ENCODE peak calls at places on chromosomes 7 and 10, in eight cellular contexts. L is GM13976, B is GM06990, U is cardiac muscle cell, R is MCF 10A, N is PC-3, I is fibroblast of lung, Z is astrocyte of the spinal cord. G is an unnamed sample.

GRCh38 chr10:132906836-132907235 is 35.5 kb downstream of the CFAP46 start:
- DNase-seq in L (no peak), I (no peak), R (no peak), Z (no peak), N (no peak), U (no peak), B (no peak), G (no peak)

GRCh38 chr10:133312016-133312768 is 3.5 kb downstream of the ZNF511 start:
- DNase-seq in U (no peak), B (no peak), Z (no peak), I (no peak), R (no peak), N (no peak), L (no peak), G (no peak)

GRCh38 chr7:64999165-65000004 is 7.1 kb downstream of the ERV3-1 start:
- DNase-seq in I (peak), N (peak), U (peak), R (peak), L (no peak), B (peak), Z (peak), G (no peak)

GRCh38 chr10:8180348-8180747 is 125.9 kb downstream of the GATA3 start:
- DNase-seq in L (no peak), U (no peak), B (no peak), I (no peak), Z (no peak), N (no peak), R (no peak), G (no peak)

GRCh38 chr7:41994746-41995110 is 242.3 kb downstream of the GLI3 start:
- DNase-seq in U (no peak), I (no peak), B (no peak), Z (no peak), L (no peak), R (no peak), N (no peak), G (no peak)

GRCh38 chr7:169854-170172 is 22.6 kb upstream of the FAM20C start:
- DNase-seq in U (no peak), Z (no peak), B (no peak), N (no peak), R (no peak), L (no peak), I (no peak), G (no peak)

GRCh38 chr7:151876112-151876898 is 610 bp downstream of the PRKAG2 start:
- DNase-seq in U (peak), B (peak), I (peak), L (peak), R (peak), N (peak), Z (peak), G (peak)

GRCh38 chr7:91351374-91351773 is 87.1 kb downstream of the FZD1 start:
- DNase-seq in R (peak), N (peak), U (no peak), L (no peak), B (no peak), I (peak), Z (peak), G (no peak)

GRCh38 chr10:70575874-70576802 is 26.4 kb downstream of the PRF1 start:
- DNase-seq in N (peak), I (peak), B (peak), U (peak), L (no peak), Z (peak), R (peak), G (peak)

GRCh38 chr7:773622-773915 is 46.5 kb upstream of the PRKAR1B start:
- DNase-seq in B (no peak), U (no peak), R (no peak), N (no peak), I (no peak), Z (no peak), L (no peak), G (no peak)

GRCh38 chr10:79223346-79224048 is 123.8 kb upstream of the PPIF start:
- DNase-seq in R (no peak), N (no peak), U (peak), B (no peak), Z (peak), L (no peak), I (peak), G (no peak)

GRCh38 chr10:110779489-110779888 is 92.2 kb upstream of the PDCD4 start:
- DNase-seq in U (no peak), Z (no peak), L (peak), I (no peak), N (no peak), R (no peak), B (no peak), G (peak)

GRCh38 chr10:131015271-131015670 is 296.2 kb downstream of the TCERG1L start:
- DNase-seq in U (no peak), B (no peak), R (no peak), N (no peak), I (no peak), L (no peak), Z (no peak), G (no peak)

GRCh38 chr10:116768786-116769185 is 26.4 kb upstream of the HSPA12A start:
- DNase-seq in I (no peak), U (no peak), B (no peak), L (no peak), R (no peak), N (peak), Z (no peak), G (no peak)

GRCh38 chr7:51021906-51022570 is 239.3 kb upstream of the GRB10 start:
- DNase-seq in U (peak), N (no peak), L (no peak), R (no peak), Z (no peak), B (no peak), I (no peak), G (no peak)

GRCh38 chr10:75294031-75294437 is 58.3 kb upstream of the COMTD1 start:
- DNase-seq in I (peak), B (no peak), N (peak), R (no peak), L (no peak), Z (peak), U (no peak), G (no peak)

GRCh38 chr7:157432957-157433576 is 96.3 kb downstream of the DNAJB6 start:
- DNase-seq in B (no peak), Z (peak), R (peak), U (peak), I (peak), N (peak), L (peak), G (peak)
- TF ChIP-seq CTCF in B (peak), Z (peak), R (peak), U (peak), I (peak), N (peak), L (peak), G (peak)

GRCh38 chr7:2099036-2099957 is 133.4 kb downstream of the MAD1L1 start:
- DNase-seq in I (no peak), Z (peak), R (no peak), B (peak), U (peak), N (no peak), L (no peak), G (peak)
- TF ChIP-seq CTCF in I (no peak), Z (peak), R (no peak), B (peak), U (no peak), N (no peak), L (no peak), G (no peak)

GRCh38 chr7:131835141-131835540 is 278.7 kb upstream of the PODXL start:
- DNase-seq in I (no peak), R (no peak), U (no peak), B (no peak), N (no peak), Z (no peak), L (no peak), G (no peak)

GRCh38 chr7:131840291-131840690 is 283.9 kb upstream of the PODXL start:
- DNase-seq in Z (no peak), U (no peak), B (no peak), R (no peak), N (no peak), L (no peak), I (no peak), G (no peak)

GRCh38 chr7:131836733-131837132 is 280.3 kb upstream of the PODXL start:
- DNase-seq in I (no peak), N (no peak), L (no peak), Z (no peak), B (no peak), U (no peak), R (no peak), G (no peak)
- TF ChIP-seq CTCF in I (no peak), N (no peak), L (no peak), Z (no peak), B (peak), U (no peak), R (no peak), G (no peak)

GRCh38 chr10:15726042-15726441 is 6.3 kb upstream of the ITGA8 start:
- DNase-seq in B (no peak), Z (no peak), R (no peak), L (no peak), N (no peak), U (no peak), I (no peak), G (no peak)
- TF ChIP-seq CTCF in B (no peak), Z (no peak), R (no peak), L (no peak), N (no peak), U (no peak), I (no peak), G (no peak)

GRCh38 chr7:84247591-84247990 is 53.0 kb upstream of the SEMA3A start:
- DNase-seq in I (peak), N (peak), L (no peak), R (peak), B (no peak), Z (peak), U (no peak), G (no peak)
- TF ChIP-seq CTCF in I (no peak), N (peak), L (no peak), R (peak), B (peak), Z (peak), U (no peak), G (no peak)

GRCh38 chr10:20855398-20856038 is 41.6 kb downstream of the NEBL start:
- DNase-seq in I (peak), B (no peak), R (peak), L (no peak), U (peak), N (peak), Z (peak), G (no peak)
- TF ChIP-seq CTCF in I (peak), B (peak), R (peak), L (no peak), U (peak), N (peak), Z (peak), G (no peak)

DNA sequence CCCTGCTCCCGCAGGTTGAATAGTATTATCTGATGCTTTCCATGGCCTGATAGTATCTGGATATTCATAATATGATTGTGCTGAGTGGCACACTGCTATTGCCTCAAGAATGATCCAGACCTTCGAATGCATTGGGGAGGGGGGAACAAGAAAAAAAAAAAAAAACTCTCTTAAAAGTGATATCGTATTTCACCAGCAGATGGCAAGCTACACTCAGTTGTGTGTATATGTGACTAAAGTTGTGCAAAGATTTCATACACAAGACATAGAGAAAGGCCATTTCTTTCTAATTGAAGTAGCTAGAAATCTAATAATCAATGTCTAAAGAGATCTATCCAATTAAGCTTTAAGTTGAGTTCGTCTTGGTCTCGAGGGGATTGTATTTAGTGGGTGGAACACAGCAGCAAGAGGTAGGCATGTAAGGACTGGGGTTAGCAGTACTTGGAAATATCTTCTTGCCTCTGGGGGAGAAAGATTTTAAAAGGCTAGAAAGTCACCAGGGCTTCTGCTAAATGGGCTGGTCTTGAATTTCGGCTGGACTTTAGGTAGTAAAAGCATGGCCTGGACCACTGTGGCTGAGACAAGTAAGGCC is 15.3 kb downstream of the SFRP4 start:
- DNase-seq in B (no peak), N (peak), U (peak), Z (peak), L (no peak), I (peak), R (peak), G (no peak)
- TF ChIP-seq CTCF in B (peak), N (peak), U (peak), Z (peak), L (peak), I (peak), R (peak), G (no peak)

GRCh38 chr7:158595068-158595467 is 7.4 kb upstream of the PTPRN2 start:
- DNase-seq in N (no peak), Z (no peak), I (peak), B (peak), R (no peak), U (peak), L (no peak), G (no peak)
- TF ChIP-seq CTCF in N (no peak), Z (no peak), I (no peak), B (no peak), R (no peak), U (no peak), L (no peak), G (no peak)